ENCODE peak calls at places on chromosome 20, in six cellular contexts. Q is RCC 7860; J is NCI-H2029; W is T-cell; I is stimulated activated CD4-positive, alpha-beta T cell treated with anti-CD3 and anti-CD28 coated beads, Interleukin-1b, Interleukin-23, amount 100 ng/mL, for 1 hour; V is NCI-H1105 treated with DMSO at 0.1 percent for 48 hours. U is an unnamed sample.

GRCh38 chr20:37902504-37903313 is at the start of gene VSTM2L:
- DNase-seq in Q (no peak), J (peak), W (no peak), I (no peak), V (peak), U (no peak)

GRCh38 chr20:8474027-8474668 is 342.1 kb downstream of the PLCB1 start:
- DNase-seq in Q (no peak), J (no peak), W (no peak), I (no peak), V (no peak), U (no peak)

GRCh38 chr20:54995553-54995952 is 520.2 kb downstream of the DOK5 start:
- DNase-seq in Q (peak), J (no peak), W (no peak), I (no peak), V (no peak), U (no peak)

GRCh38 chr20:61608275-61609085 is 356.4 kb downstream of the CDH4 start:
- DNase-seq in Q (no peak), J (no peak), W (no peak), I (no peak), V (no peak), U (no peak)

GRCh38 chr20:57620999-57621398 is 773 bp upstream of the ZBP1 start:
- DNase-seq in Q (no peak), J (no peak), W (no peak), I (no peak), V (no peak), U (no peak)

GRCh38 chr20:17654649-17655285 is 27.3 kb downstream of the RRBP1 start:
- DNase-seq in Q (no peak), J (no peak), W (no peak), I (no peak), V (no peak), U (no peak)

GRCh38 chr20:45465492-45466266 is 3.9 kb upstream of the WFDC2 start:
- DNase-seq in Q (no peak), J (no peak), W (no peak), I (no peak), V (no peak), U (no peak)

GRCh38 chr20:46179811-46180326 is 61.8 kb downstream of the CD40 start:
- DNase-seq in Q (no peak), J (no peak), W (no peak), I (no peak), V (peak), U (no peak)

GRCh38 chr20:48703511-48704219 is 124.1 kb downstream of the PREX1 start:
- DNase-seq in Q (no peak), J (no peak), W (no peak), I (no peak), V (no peak), U (peak)

GRCh38 chr20:62567246-62568044 is 74.9 kb upstream of the SLCO4A1 start:
- DNase-seq in Q (no peak), J (no peak), W (no peak), I (no peak), V (no peak), U (no peak)

GRCh38 chr20:10673176-10673830 is 496 bp downstream of the JAG1 start:
- DNase-seq in Q (no peak), J (peak), W (no peak), I (no peak), V (no peak), U (no peak)

GRCh38 chr20:37071481-37071911 is 24.3 kb downstream of the RBL1 start:
- DNase-seq in Q (no peak), J (no peak), W (no peak), I (no peak), V (no peak), U (no peak)

GRCh38 chr20:46000571-46001145 is 8.1 kb upstream of the MMP9 start:
- DNase-seq in Q (no peak), J (no peak), W (no peak), I (no peak), V (no peak), U (no peak)

GRCh38 chr20:16397053-16397452 is 176.2 kb downstream of the KIF16B start:
- DNase-seq in Q (no peak), J (no peak), W (no peak), I (no peak), V (no peak), U (peak)

GRCh38 chr20:64049060-64049886 is at the start of gene SOX18:
- DNase-seq in Q (no peak), J (no peak), W (no peak), I (no peak), V (no peak), U (no peak)

GRCh38 chr20:63439866-63440265 is 32.6 kb downstream of the KCNQ2 start:
- DNase-seq in Q (no peak), J (no peak), W (no peak), I (no peak), V (no peak), U (no peak)

GRCh38 chr20:20546402-20546801 is 166.0 kb downstream of the RALGAPA2 start:
- DNase-seq in Q (no peak), J (peak), W (no peak), I (no peak), V (peak), U (no peak)

GRCh38 chr20:38089500-38089899 is 56.0 kb downstream of the RPRD1B start:
- DNase-seq in Q (no peak), J (no peak), W (no peak), I (no peak), V (no peak), U (no peak)

GRCh38 chr20:51529027-51529749 is 13.3 kb downstream of the NFATC2 start:
- DNase-seq in Q (no peak), J (no peak), W (no peak), I (no peak), V (no peak), U (no peak)

GRCh38 chr20:4781211-4781610 is 59.5 kb downstream of the PRND start:
- DNase-seq in Q (no peak), J (no peak), W (no peak), I (no peak), V (no peak), U (no peak)

GRCh38 chr20:14631011-14631410 is 293.6 kb upstream of the FLRT3 start:
- DNase-seq in Q (no peak), J (no peak), W (no peak), I (no peak), V (no peak), U (no peak)

GRCh38 chr20:61980647-61981583 is 84.8 kb downstream of the TAF4 start:
- DNase-seq in Q (peak), J (no peak), W (no peak), I (no peak), V (no peak), U (no peak)

GRCh38 chr20:63735859-63736718 is at the start of gene LIME1:
- DNase-seq in Q (no peak), J (no peak), W (peak), I (no peak), V (no peak), U (no peak)

GRCh38 chr20:63518946-63519764 is 1.4 kb upstream of the PPDPF start:
- DNase-seq in Q (no peak), J (no peak), W (no peak), I (no peak), V (no peak), U (no peak)

GRCh38 chr20:20229595-20229994 is 138.3 kb upstream of the INSM1 start:
- DNase-seq in Q (no peak), J (no peak), W (no peak), I (no peak), V (no peak), U (no peak)

GRCh38 chr20:51456511-51457280 is 85.8 kb downstream of the NFATC2 start:
- DNase-seq in Q (peak), J (peak), W (no peak), I (no peak), V (peak), U (peak)

GRCh38 chr20:43568706-43569105 is 9.9 kb downstream of the SGK2 start:
- DNase-seq in Q (no peak), J (no peak), W (no peak), I (no peak), V (no peak), U (no peak)

GRCh38 chr20:37411408-37412306 is 65.7 kb downstream of the SRC start:
- DNase-seq in Q (no peak), J (peak), W (no peak), I (no peak), V (no peak), U (no peak)

GRCh38 chr20:4813076-4813838 is 91.5 kb downstream of the PRND start:
- DNase-seq in Q (no peak), J (no peak), W (no peak), I (no peak), V (no peak), U (no peak)

GRCh38 chr20:17630806-17631195 is 51.2 kb downstream of the RRBP1 start:
- DNase-seq in Q (no peak), J (no peak), W (no peak), I (no peak), V (no peak), U (no peak)

GRCh38 chr20:40506567-40506966 is 182.5 kb downstream of the MAFB start:
- DNase-seq in Q (peak), J (peak), W (peak), I (no peak), V (no peak), U (peak)

GRCh38 chr20:46139908-46140482 is 21.9 kb downstream of the CD40 start:
- DNase-seq in Q (no peak), J (peak), W (no peak), I (no peak), V (peak), U (no peak)

U was measured in ascending aorta.